ENCODE peak calls at places on chromosomes 6 and 20, in ten cellular contexts. One of them, this sample, is unnamed.

GRCh38 chr20:62191781-62192559 is 9.1 kb downstream of the MTG2 start:
- DNase-seq in amygdala: no peak
- DNase-seq in neural progenitor cell: no peak
- DNase-seq in WTC11: no peak
- DNase-seq in T-helper 9 cell: no peak
- DNase-seq in amniotic stem cell: no peak
- DNase-seq in HepG2: no peak
- DNase-seq in EL: no peak
- DNase-seq in CD8-positive, alpha-beta T cell: no peak
- DNase-seq in HEK293T: no peak
- DNase-seq in this sample: no peak

GRCh38 chr6:80319286-80319685 is 212.8 kb downstream of the BCKDHB start:
- DNase-seq in EL: peak
- DNase-seq in neural progenitor cell: no peak
- DNase-seq in HepG2: no peak
- DNase-seq in WTC11: no peak
- DNase-seq in HEK293T: no peak
- DNase-seq in CD8-positive, alpha-beta T cell: no peak
- DNase-seq in amniotic stem cell: no peak
- DNase-seq in T-helper 9 cell: no peak
- DNase-seq in amygdala: no peak
- DNase-seq in this sample: no peak

GRCh38 chr6:40378071-40378724 is 209.0 kb downstream of the LRFN2 start:
- DNase-seq in HepG2: no peak
- DNase-seq in neural progenitor cell: no peak
- DNase-seq in CD8-positive, alpha-beta T cell: no peak
- DNase-seq in EL: no peak
- DNase-seq in WTC11: no peak
- DNase-seq in HEK293T: no peak
- DNase-seq in amniotic stem cell: no peak
- DNase-seq in T-helper 9 cell: no peak
- DNase-seq in amygdala: no peak
- DNase-seq in this sample: no peak

GRCh38 chr6:1482381-1483166 is 93.2 kb downstream of the FOXF2 start:
- DNase-seq in CD8-positive, alpha-beta T cell: no peak
- DNase-seq in HepG2: no peak
- DNase-seq in EL: peak
- DNase-seq in WTC11: no peak
- DNase-seq in amniotic stem cell: no peak
- DNase-seq in amygdala: no peak
- DNase-seq in HEK293T: no peak
- DNase-seq in T-helper 9 cell: no peak
- DNase-seq in neural progenitor cell: no peak
- DNase-seq in this sample: no peak

GRCh38 chr6:108588586-108588985 is 27.9 kb downstream of the FOXO3 start:
- DNase-seq in neural progenitor cell: peak
- DNase-seq in T-helper 9 cell: no peak
- DNase-seq in HepG2: no peak
- DNase-seq in CD8-positive, alpha-beta T cell: no peak
- DNase-seq in amniotic stem cell: no peak
- DNase-seq in HEK293T: no peak
- DNase-seq in WTC11: no peak
- DNase-seq in EL: peak
- DNase-seq in amygdala: no peak
- DNase-seq in this sample: no peak

GRCh38 chr6:4973972-4974885 is 29.6 kb downstream of the RPP40 start:
- DNase-seq in EL: peak
- DNase-seq in neural progenitor cell: peak
- DNase-seq in CD8-positive, alpha-beta T cell: no peak
- DNase-seq in HepG2: no peak
- DNase-seq in HEK293T: peak
- DNase-seq in amniotic stem cell: peak
- DNase-seq in WTC11: peak
- DNase-seq in T-helper 9 cell: no peak
- DNase-seq in amygdala: no peak
- DNase-seq in this sample: peak

GRCh38 chr20:41137412-41138216 is at the start of gene PLCG1:
- DNase-seq in neural progenitor cell: peak
- DNase-seq in CD8-positive, alpha-beta T cell: peak
- DNase-seq in EL: peak
- DNase-seq in HepG2: peak
- DNase-seq in amniotic stem cell: peak
- DNase-seq in T-helper 9 cell: peak
- DNase-seq in amygdala: peak
- DNase-seq in HEK293T: peak
- DNase-seq in WTC11: peak
- DNase-seq in this sample: peak

GRCh38 chr6:148822819-148823218 is 76.0 kb downstream of the UST start:
- DNase-seq in CD8-positive, alpha-beta T cell: no peak
- DNase-seq in amygdala: no peak
- DNase-seq in HEK293T: no peak
- DNase-seq in amniotic stem cell: no peak
- DNase-seq in T-helper 9 cell: no peak
- DNase-seq in WTC11: no peak
- DNase-seq in EL: no peak
- DNase-seq in HepG2: no peak
- DNase-seq in neural progenitor cell: no peak
- DNase-seq in this sample: no peak

GRCh38 chr6:44956426-44956825 is 371.7 kb upstream of the RUNX2 start:
- DNase-seq in T-helper 9 cell: no peak
- DNase-seq in amygdala: no peak
- DNase-seq in CD8-positive, alpha-beta T cell: no peak
- DNase-seq in neural progenitor cell: no peak
- DNase-seq in HepG2: no peak
- DNase-seq in amniotic stem cell: no peak
- DNase-seq in EL: peak
- DNase-seq in WTC11: no peak
- DNase-seq in HEK293T: no peak
- DNase-seq in this sample: no peak

GRCh38 chr20:10671221-10671849 is 2.5 kb downstream of the JAG1 start:
- DNase-seq in neural progenitor cell: peak
- DNase-seq in T-helper 9 cell: no peak
- DNase-seq in CD8-positive, alpha-beta T cell: no peak
- DNase-seq in WTC11: peak
- DNase-seq in HEK293T: no peak
- DNase-seq in amygdala: peak
- DNase-seq in HepG2: peak
- DNase-seq in amniotic stem cell: peak
- DNase-seq in EL: peak
- DNase-seq in this sample: no peak

GRCh38 chr6:132362318-132363185 is 38.7 kb downstream of the MOXD1 start:
- DNase-seq in amniotic stem cell: no peak
- DNase-seq in T-helper 9 cell: no peak
- DNase-seq in EL: no peak
- DNase-seq in CD8-positive, alpha-beta T cell: no peak
- DNase-seq in neural progenitor cell: no peak
- DNase-seq in WTC11: no peak
- DNase-seq in HepG2: no peak
- DNase-seq in HEK293T: no peak
- DNase-seq in amygdala: no peak
- DNase-seq in this sample: no peak

GRCh38 chr6:33978593-33979150 is 167.2 kb downstream of the GRM4 start:
- DNase-seq in WTC11: no peak
- DNase-seq in T-helper 9 cell: no peak
- DNase-seq in neural progenitor cell: peak
- DNase-seq in CD8-positive, alpha-beta T cell: no peak
- DNase-seq in amniotic stem cell: no peak
- DNase-seq in HEK293T: no peak
- DNase-seq in amygdala: no peak
- DNase-seq in EL: no peak
- DNase-seq in HepG2: no peak
- DNase-seq in this sample: no peak

GRCh38 chr20:45890997-45891983 is at the start of the genes CTSA and NEURL2:
- DNase-seq in HEK293T: peak
- DNase-seq in neural progenitor cell: peak
- DNase-seq in amniotic stem cell: peak
- DNase-seq in WTC11: peak
- DNase-seq in amygdala: peak
- DNase-seq in T-helper 9 cell: peak
- DNase-seq in EL: peak
- DNase-seq in HepG2: peak
- DNase-seq in CD8-positive, alpha-beta T cell: peak
- DNase-seq in this sample: peak

GRCh38 chr6:159874475-159874874 is 16.3 kb upstream of the MAS1 start:
- DNase-seq in HEK293T: no peak
- DNase-seq in WTC11: no peak
- DNase-seq in amygdala: peak
- DNase-seq in T-helper 9 cell: no peak
- DNase-seq in amniotic stem cell: no peak
- DNase-seq in EL: peak
- DNase-seq in HepG2: no peak
- DNase-seq in CD8-positive, alpha-beta T cell: no peak
- DNase-seq in neural progenitor cell: no peak
- DNase-seq in this sample: no peak

This sample was measured in neuronal stem cell.